ENCODE peak calls at places on chromosomes 16 and 17, in nine cellular contexts. M, P, Y, O, U, F, Z, L and S are unnamed samples.

GRCh38 chr16:1819611-1820010 is 7.0 kb downstream of the HAGH start:
- DNase-seq in M (no peak), P (no peak), Y (no peak), O (no peak), U (no peak), F (no peak), Z (no peak), L (no peak), S (no peak)

GRCh38 chr17:43888548-43888947 is 18.8 kb downstream of the MPP2 start:
- DNase-seq in M (no peak), P (no peak), Y (no peak), O (no peak), U (no peak), F (no peak), Z (no peak), L (no peak), S (no peak)

GRCh38 chr16:28549301-28549899 is 4.3 kb upstream of the SGF29 start:
- DNase-seq in M (peak; percentile 14), P (no peak), Y (no peak), O (peak; percentile 62), U (no peak), F (no peak), Z (no peak), L (no peak), S (peak; percentile 21)

GRCh38 chr17:147796-148740 is 10.7 kb downstream of the SCGB1C2 start:
- DNase-seq in M (no peak), P (peak; percentile 6), Y (no peak), O (no peak), U (peak; percentile 46), F (no peak), Z (peak; percentile 42), L (no peak), S (no peak)

GRCh38 chr16:54284319-54284930 is 2.2 kb downstream of the IRX3 start:
- DNase-seq in M (no peak), P (peak; percentile 27), Y (no peak), O (no peak), U (no peak), F (no peak), Z (no peak), L (no peak), S (peak; percentile 16)

GRCh38 chr16:86931410-86931941 is 353.1 kb downstream of the FOXL1 start:
- DNase-seq in M (peak; percentile 86), P (no peak), Y (peak; percentile 13), O (no peak), U (no peak), F (no peak), Z (peak; percentile 84), L (peak; percentile 69), S (peak; percentile 36)

GRCh38 chr16:76669288-76669687 is 392.1 kb downstream of the CNTNAP4 start:
- DNase-seq in M (no peak), P (no peak), Y (no peak), O (no peak), U (no peak), F (no peak), Z (no peak), L (no peak), S (no peak)

GRCh38 chr16:14051110-14051729 is 19.9 kb upstream of the MRTFB start:
- DNase-seq in M (no peak), P (no peak), Y (no peak), O (no peak), U (no peak), F (no peak), Z (no peak), L (no peak), S (no peak)

GRCh38 chr17:5608696-5609095 is 24.4 kb upstream of the NLRP1 start:
- DNase-seq in M (no peak), P (no peak), Y (no peak), O (no peak), U (no peak), F (no peak), Z (no peak), L (no peak), S (no peak)

GRCh38 chr16:1707193-1707790 is 1.3 kb downstream of the MAPK8IP3 start:
- DNase-seq in M (peak; percentile 32), P (peak; percentile 28), Y (no peak), O (no peak), U (no peak), F (no peak), Z (no peak), L (no peak), S (no peak)

GRCh38 chr17:4166419-4166818 is 23.4 kb downstream of the CYB5D2 start:
- DNase-seq in M (no peak), P (no peak), Y (no peak), O (no peak), U (no peak), F (no peak), Z (no peak), L (no peak), S (no peak)

DNA sequence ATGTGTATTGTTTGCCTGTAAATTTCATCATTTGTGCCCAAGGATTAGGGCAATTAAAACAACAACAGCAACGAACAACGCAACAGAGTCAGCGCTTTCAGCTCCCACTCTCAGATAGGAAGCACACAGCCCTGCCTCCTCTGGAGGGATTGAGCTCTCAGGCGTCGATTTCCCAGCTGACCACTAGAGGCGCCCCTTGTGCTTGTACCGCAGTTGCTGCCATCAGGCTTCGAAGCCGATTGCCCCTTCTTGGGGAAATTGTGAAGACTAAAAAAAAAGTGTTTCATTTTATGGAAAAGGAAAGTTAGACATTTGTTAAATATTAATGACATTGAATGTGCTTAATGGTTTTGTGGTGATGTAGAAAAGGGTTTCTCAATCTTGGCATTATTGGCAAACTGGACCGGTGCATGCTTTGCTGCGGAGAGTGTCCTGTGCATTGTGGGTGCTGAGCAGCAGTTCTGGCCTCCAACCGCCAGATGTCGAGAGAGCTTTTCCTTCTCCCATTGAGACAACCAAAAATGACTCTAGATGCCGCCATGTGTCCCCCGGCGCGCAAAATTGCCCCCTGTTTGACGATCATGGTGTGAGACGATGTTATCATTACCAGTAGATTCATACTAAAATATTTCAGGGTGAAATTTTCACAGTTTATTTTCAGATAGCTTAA is 650.4 kb upstream of the RBFOX1 start:
- DNase-seq in M (no peak), P (peak; percentile 22), Y (peak; percentile 9), O (peak; percentile 14), U (no peak), F (no peak), Z (no peak), L (no peak), S (no peak)
- TF ChIP-seq CTCF in M (peak; percentile 44), P (peak; percentile 42), Y (no peak), O (no peak), U (no peak), F (no peak), Z (peak; percentile 39), L (no peak), S (peak; percentile 36)

GRCh38 chr17:69344939-69345338 is 18.0 kb upstream of the ABCA5 start:
- DNase-seq in M (no peak), P (no peak), Y (no peak), O (peak; percentile 32), U (no peak), F (no peak), Z (no peak), L (no peak), S (peak; percentile 30)

GRCh38 chr17:69348441-69348840 is 21.5 kb upstream of the ABCA5 start:
- DNase-seq in M (no peak), P (no peak), Y (no peak), O (no peak), U (no peak), F (no peak), Z (no peak), L (no peak), S (no peak)

GRCh38 chr17:69339937-69340336 is 13.0 kb upstream of the ABCA5 start:
- DNase-seq in M (no peak), P (no peak), Y (no peak), O (no peak), U (no peak), F (no peak), Z (no peak), L (no peak), S (no peak)

DNA sequence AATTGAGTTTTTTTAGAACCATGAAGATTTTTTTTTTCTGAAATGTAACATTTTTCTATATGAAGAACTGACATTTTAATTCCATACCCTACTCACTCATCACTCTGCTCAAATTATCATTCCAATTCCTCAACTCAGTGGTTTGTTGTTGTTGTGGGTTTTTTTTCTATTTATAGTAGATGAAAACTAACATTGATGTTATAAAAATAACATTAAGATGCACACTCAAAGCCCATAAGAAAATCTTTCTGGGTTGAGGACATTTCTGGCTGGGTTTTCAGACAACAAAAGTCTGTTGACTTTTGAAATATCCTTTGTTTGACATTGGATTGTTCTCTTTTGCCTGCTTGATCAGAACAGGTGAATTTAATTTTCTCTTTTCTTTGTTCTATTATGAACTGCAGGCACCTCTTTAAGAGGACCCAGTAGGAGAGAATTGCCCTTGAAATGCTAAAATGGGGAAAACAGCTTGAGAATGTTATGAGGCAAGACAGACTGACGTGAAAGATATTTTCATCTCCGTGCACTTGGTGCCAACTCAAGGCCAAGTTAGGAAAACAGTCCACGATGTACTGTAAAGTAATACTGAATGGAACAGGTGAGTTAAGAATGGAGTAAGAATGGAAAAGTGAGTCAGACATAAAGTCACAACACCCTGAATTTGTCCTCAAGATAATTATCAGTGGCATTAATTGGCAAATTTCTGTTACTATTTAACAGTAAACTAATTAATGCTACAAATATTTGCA is 16.1 kb upstream of the ABCA5 start:
- DNase-seq in M (no peak), P (peak; percentile 44), Y (no peak), O (no peak), U (no peak), F (no peak), Z (no peak), L (no peak), S (no peak)
- H3K27ac ChIP-seq in M (no peak overlapping the region), P (peak overlapping the region; percentile 61), Y (no peak overlapping the region), O (no peak overlapping the region), U (no peak overlapping the region), F (no peak overlapping the region), Z (no peak overlapping the region), L (no peak overlapping the region), S (no peak overlapping the region)

DNA sequence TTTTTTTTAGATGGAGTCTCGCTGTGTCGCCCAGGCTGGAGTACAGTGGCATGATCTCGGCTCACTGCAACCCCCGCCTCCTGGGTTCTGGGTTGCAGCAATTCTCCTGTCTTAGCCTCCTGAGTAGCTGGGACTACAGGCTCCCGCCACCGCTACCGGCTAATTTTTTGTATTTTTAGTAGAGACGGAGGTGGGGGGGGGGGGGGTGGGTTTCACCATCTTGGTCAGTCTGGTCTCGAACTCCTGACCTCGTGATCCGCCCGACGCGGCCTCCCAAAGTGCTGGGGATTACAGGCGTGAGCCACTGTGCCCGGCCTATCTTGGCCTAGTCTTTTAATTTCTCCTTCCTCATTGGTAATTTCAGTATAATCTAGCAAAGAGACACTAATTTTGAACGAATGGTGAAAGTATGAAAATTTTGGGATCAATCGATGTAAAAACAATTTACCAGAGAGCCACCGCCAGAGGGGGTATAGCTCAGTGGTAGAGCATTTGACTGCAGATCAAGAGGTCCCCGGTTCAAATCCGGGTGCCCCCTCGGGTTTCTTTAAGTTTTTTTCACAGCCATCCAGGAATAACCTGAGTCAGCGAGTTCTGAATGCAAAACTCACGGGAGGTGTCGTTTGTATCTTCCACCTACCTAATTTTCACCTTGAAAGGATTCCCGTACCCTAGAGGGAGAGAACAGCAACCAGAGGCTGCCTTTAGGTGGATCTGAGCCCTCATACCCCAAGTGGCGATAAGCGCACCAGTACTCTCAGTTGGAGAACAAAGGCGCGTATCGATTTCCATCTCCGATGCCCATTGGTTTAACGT is 2.5 kb upstream of the LASP1 start:
- DNase-seq in M (peak; percentile 76), P (peak; percentile 76), Y (peak; percentile 81), O (peak; percentile 87), U (peak; percentile 80), F (peak; percentile 74), Z (no peak), L (no peak), S (no peak)
- TF ChIP-seq CTCF in M (peak; percentile 41), P (peak; percentile 28), Y (peak; percentile 34), O (peak; percentile 3), U (no peak), F (no peak), Z (peak; percentile 32), L (peak; percentile 42), S (no peak)

GRCh38 chr17:80195671-80196529 is 24.2 kb downstream of the SGSH start:
- DNase-seq in M (no peak), P (no peak), Y (no peak), O (no peak), U (no peak), F (no peak), Z (no peak), L (no peak), S (no peak)
- H3K27ac ChIP-seq in M (no peak overlapping the region), P (no peak overlapping the region), Y (no peak overlapping the region), O (no peak overlapping the region), U (no peak overlapping the region), F (no peak overlapping the region), Z (no peak overlapping the region), L (no peak overlapping the region), S (no peak overlapping the region)